ENCODE peak calls at places on chromosomes 12 and 14, in six cellular contexts. C is suprapubic skin, U is GM23338, P is endothelial cell of umbilical vein, X is H1, G is breast epithelium. F is an unnamed sample.

GRCh38 chr14:72932893-72933292 is 6.6 kb downstream of the DCAF4 start:
- DNase-seq in U (peak), P (no peak), X (no peak), G (no peak), C (no peak), F (no peak)

GRCh38 chr14:50067723-50068495 is 48.5 kb downstream of the VCPKMT start:
- DNase-seq in G (no peak), P (peak), C (no peak), U (no peak), X (no peak), F (no peak)

GRCh38 chr12:122855985-122856831 is 21.0 kb downstream of the HIP1R start:
- DNase-seq in P (no peak), U (no peak), G (no peak), C (no peak), X (no peak), F (no peak)

GRCh38 chr14:88384653-88385205 is 728 bp upstream of the SPATA7 start:
- DNase-seq in U (no peak), P (no peak), G (peak), X (no peak), C (no peak), F (no peak)

GRCh38 chr12:60501124-60501729 is 905.4 kb downstream of the SLC16A7 start:
- DNase-seq in P (peak), U (peak), C (no peak), G (no peak), X (no peak), F (no peak)

GRCh38 chr14:90513151-90514014 is 116.6 kb downstream of the CALM1 start:
- DNase-seq in U (peak), G (peak), C (no peak), P (no peak), X (no peak), F (no peak)

GRCh38 chr12:112107728-112108447 is 695 bp downstream of the NAA25 start:
- DNase-seq in U (peak), G (peak), C (peak), P (peak), X (no peak), F (no peak)

GRCh38 chr14:52987514-52987913 is 36.7 kb upstream of the FERMT2 start:
- DNase-seq in X (no peak), C (no peak), G (no peak), U (no peak), P (no peak), F (no peak)

GRCh38 chr14:72558721-72559120 is 335.2 kb downstream of the DPF3 start:
- DNase-seq in U (no peak), X (no peak), P (peak), G (peak), C (no peak), F (no peak)

GRCh38 chr14:68566075-68566474 is 226.8 kb downstream of the ZFP36L1 start:
- DNase-seq in X (no peak), G (no peak), P (no peak), C (no peak), U (no peak), F (no peak)

GRCh38 chr12:53232641-53233538 is 881 bp upstream of the RARG start:
- DNase-seq in U (peak), X (no peak), C (no peak), P (no peak), G (peak), F (peak)

GRCh38 chr12:93062100-93062419 is 133.0 kb upstream of the EEA1 start:
- DNase-seq in U (no peak), C (no peak), G (no peak), X (no peak), P (no peak), F (no peak)

GRCh38 chr12:68118096-68118755 is 41.3 kb downstream of the IFNG start:
- DNase-seq in G (no peak), X (no peak), C (no peak), U (peak), P (no peak), F (no peak)

GRCh38 chr12:100901266-100901665 is 106.7 kb downstream of the ANO4 start:
- DNase-seq in C (no peak), X (no peak), G (no peak), P (no peak), U (no peak), F (no peak)

GRCh38 chr14:103550451-103551337 is 11.8 kb downstream of the BAG5 start:
- DNase-seq in U (no peak), X (no peak), P (no peak), G (no peak), C (peak), F (peak)

GRCh38 chr12:67702136-67702535 is 53.6 kb downstream of the DYRK2 start:
- DNase-seq in G (no peak), P (no peak), C (no peak), U (no peak), X (no peak), F (no peak)

GRCh38 chr12:122895757-122896636 is at the start of gene VPS37B:
- DNase-seq in U (peak), C (peak), G (peak), P (peak), X (no peak), F (peak)

GRCh38 chr14:35332517-35333346 is 40.5 kb downstream of the PSMA6 start:
- DNase-seq in P (no peak), U (peak), G (no peak), X (no peak), C (no peak), F (no peak)

GRCh38 chr14:57999471-57999870 is 133.6 kb upstream of the SLC35F4 start:
- DNase-seq in X (no peak), U (no peak), P (no peak), C (no peak), G (no peak), F (no peak)
- TF ChIP-seq POLR2AphosphoS5 in X (no peak), U (no peak), P (no peak), C (no peak), G (no peak), F (no peak)

DNA sequence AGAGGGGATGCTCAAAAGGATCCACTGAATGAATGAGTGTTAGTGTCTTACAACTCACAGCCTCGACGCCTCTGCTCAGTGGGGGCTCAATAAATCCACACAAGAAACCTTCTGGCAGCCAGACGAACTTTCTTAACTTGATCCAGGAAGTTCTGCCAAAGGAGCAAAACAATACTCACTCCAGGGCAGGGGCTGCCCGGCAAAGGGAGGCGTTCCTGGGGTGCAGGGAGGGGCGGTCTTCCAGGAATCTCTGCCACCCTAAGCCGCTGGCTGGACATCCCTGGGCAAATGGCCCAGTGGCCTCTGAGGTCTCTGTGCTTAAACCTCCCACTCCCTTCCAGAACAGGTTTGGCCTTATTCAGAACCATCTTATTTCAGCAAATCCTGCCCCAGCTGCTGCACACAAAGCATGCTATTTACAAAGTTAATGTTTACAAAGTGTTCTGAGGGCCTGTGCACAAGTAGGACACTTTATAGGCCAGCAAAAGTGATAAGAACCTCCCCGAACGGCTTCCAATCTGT is 33.0 kb downstream of the MAP1LC3B2 start:
- DNase-seq in U (no peak), C (no peak), P (peak), X (no peak), G (peak), F (no peak)
- TF ChIP-seq POLR2AphosphoS5 in U (no peak), C (no peak), P (no peak), X (no peak), G (peak), F (no peak)

GRCh38 chr12:27213304-27213703 is 30.8 kb upstream of the STK38L start:
- DNase-seq in U (no peak), P (no peak), G (no peak), C (no peak), X (no peak), F (no peak)
- TF ChIP-seq POLR2AphosphoS5 in U (no peak), P (no peak), G (no peak), C (no peak), X (no peak), F (no peak)

GRCh38 chr14:105529506-105530445 is 3.4 kb downstream of the TMEM121 start:
- DNase-seq in G (no peak), U (peak), X (no peak), C (no peak), P (no peak), F (no peak)
- TF ChIP-seq POLR2AphosphoS5 in G (no peak), U (no peak), X (no peak), C (no peak), P (no peak), F (no peak)